ENCODE peak calls at places on chromosome 21, in five cellular contexts. U is cardiac fibroblast; J is activated CD4-positive, alpha-beta T cell treated with anti-CD3 and anti-CD28 coated beads for 24 hours; M is NCI-H2081; V is tibial artery. Y is an unnamed sample.

GRCh38 chr21:35743571-35743970 is 316.8 kb downstream of the SETD4 start:
- DNase-seq in U (no peak), J (no peak), M (no peak), V (no peak), Y (no peak)

GRCh38 chr21:26405735-26406361 is 167.2 kb downstream of the CYYR1 start:
- DNase-seq in U (peak), V (no peak), J (no peak), M (no peak), Y (peak)

GRCh38 chr21:17783816-17784598 is 35.1 kb downstream of the C21orf91 start:
- DNase-seq in V (no peak), M (no peak), U (no peak), J (no peak), Y (no peak)

GRCh38 chr21:26490771-26491170 is 82.3 kb downstream of the CYYR1 start:
- DNase-seq in V (no peak), U (peak), J (no peak), M (no peak), Y (no peak)

GRCh38 chr21:46620846-46621245 is 14.6 kb upstream of the PRMT2 start:
- DNase-seq in V (no peak), U (no peak), J (no peak), M (no peak), Y (no peak)

GRCh38 chr21:34029724-34030528 is 43.5 kb upstream of the MRPS6 start:
- DNase-seq in U (peak), M (no peak), J (no peak), V (no peak), Y (peak)

GRCh38 chr21:35021546-35021945 is 27.6 kb downstream of the RUNX1 start:
- DNase-seq in J (no peak), V (no peak), M (no peak), U (no peak), Y (no peak)

GRCh38 chr21:42614391-42614790 is 39.0 kb upstream of the PDE9A start:
- DNase-seq in J (peak), V (no peak), U (no peak), M (no peak), Y (no peak)

GRCh38 chr21:25834376-25834775 is 99.6 kb downstream of the GABPA start:
- DNase-seq in M (no peak), J (no peak), U (no peak), V (no peak), Y (no peak)

GRCh38 chr21:19557488-19557887 is 1153.9 kb upstream of the TMPRSS15 start:
- DNase-seq in U (no peak), J (no peak), M (no peak), V (no peak), Y (no peak)

GRCh38 chr21:28833181-28833580 is 159.5 kb downstream of the LTN1 start:
- DNase-seq in M (no peak), J (no peak), U (no peak), V (no peak), Y (no peak)

GRCh38 chr21:27694667-27695066 is 727.8 kb upstream of the ADAMTS5 start:
- DNase-seq in J (no peak), U (no peak), V (no peak), M (no peak), Y (no peak)

GRCh38 chr21:44720170-44720569 is 8.8 kb upstream of the TSPEAR start:
- DNase-seq in J (no peak), U (no peak), M (no peak), V (no peak), Y (no peak)

GRCh38 chr21:25243809-25244208 is 363.5 kb downstream of the MRPL39 start:
- DNase-seq in V (no peak), J (no peak), M (no peak), U (no peak), Y (no peak)

GRCh38 chr21:45502600-45502999 is 39.6 kb downstream of the SLC19A1 start:
- DNase-seq in V (no peak), U (no peak), M (no peak), J (no peak), Y (no peak)

GRCh38 chr21:45887788-45888187 is 93.8 kb upstream of the COL6A1 start:
- DNase-seq in V (no peak), U (no peak), J (no peak), M (peak), Y (no peak)

Y was measured in hepatocyte.